ENCODE peak calls at places on chromosome 12, in ten cellular contexts. C is HCT116, A is fibroblast of the aortic adventitia, D is COR-L47, U is activated gamma-delta T cell treated with Interleukin-2 at 50 U/mL for 16 hours, J is left colon, Y is Kasumi-1, G is OCI-LY7, X is posterior cingulate gyrus, H is AML-193. W is an unnamed sample.

GRCh38 chr12:76266797-76267196 is 81.4 kb downstream of the BBS10 start:
- DNase-seq in C (no peak), A (peak), D (no peak), U (no peak), J (no peak), Y (no peak), G (no peak), X (no peak), H (no peak), W (peak)

GRCh38 chr12:44874981-44875416 is 1.1 kb downstream of the NELL2 start:
- DNase-seq in C (no peak), A (no peak), D (no peak), U (peak), J (peak), Y (no peak), G (peak), X (no peak), H (no peak), W (no peak)

GRCh38 chr12:28795306-28795705 is 353.8 kb upstream of the FAR2 start:
- DNase-seq in C (no peak), A (peak), D (no peak), U (no peak), J (no peak), Y (no peak), G (no peak), X (no peak), H (no peak), W (no peak)

GRCh38 chr12:57087689-57088441 is 1.0 kb upstream of the NAB2 start:
- DNase-seq in C (peak), A (peak), D (peak), U (peak), J (peak), Y (peak), G (peak), X (no peak), H (peak), W (peak)

GRCh38 chr12:79615596-79616560 is 74.9 kb downstream of the PAWR start:
- DNase-seq in C (no peak), A (no peak), D (no peak), U (no peak), J (no peak), Y (no peak), G (no peak), X (no peak), H (no peak), W (no peak)

GRCh38 chr12:14273911-14274306 is 91.6 kb upstream of the ATF7IP start:
- DNase-seq in C (no peak), A (no peak), D (no peak), U (no peak), J (no peak), Y (no peak), G (peak), X (no peak), H (no peak), W (no peak)

GRCh38 chr12:71594214-71594948 is 69.3 kb downstream of the ZFC3H1 start:
- DNase-seq in C (peak), A (peak), D (no peak), U (no peak), J (peak), Y (no peak), G (no peak), X (no peak), H (no peak), W (no peak)

GRCh38 chr12:93318720-93319522 is 58.8 kb upstream of the NUDT4 start:
- DNase-seq in C (no peak), A (peak), D (peak), U (no peak), J (no peak), Y (no peak), G (no peak), X (no peak), H (no peak), W (peak)

GRCh38 chr12:98754095-98754494 is 109.0 kb downstream of the APAF1 start:
- DNase-seq in C (no peak), A (peak), D (no peak), U (no peak), J (no peak), Y (peak), G (no peak), X (peak), H (no peak), W (no peak)

GRCh38 chr12:69405466-69405865 is 45.9 kb downstream of the YEATS4 start:
- DNase-seq in C (peak), A (peak), D (no peak), U (no peak), J (no peak), Y (no peak), G (no peak), X (no peak), H (no peak), W (no peak)

GRCh38 chr12:19507823-19508222 is 68.5 kb downstream of the AEBP2 start:
- DNase-seq in C (no peak), A (peak), D (no peak), U (no peak), J (no peak), Y (no peak), G (no peak), X (no peak), H (no peak), W (no peak)

GRCh38 chr12:59005195-59005961 is 85.1 kb upstream of the LRIG3 start:
- DNase-seq in C (no peak), A (peak), D (no peak), U (no peak), J (no peak), Y (no peak), G (no peak), X (no peak), H (no peak), W (no peak)

GRCh38 chr12:64088431-64089349 is 133.4 kb downstream of the KICS2 start:
- DNase-seq in C (peak), A (peak), D (no peak), U (no peak), J (peak), Y (peak), G (no peak), X (no peak), H (peak), W (peak)

GRCh38 chr12:8697120-8697475 is 693 bp upstream of the RIMKLB start:
- DNase-seq in C (no peak), A (peak), D (no peak), U (no peak), J (no peak), Y (peak), G (peak), X (no peak), H (peak), W (peak)

GRCh38 chr12:89181271-89181920 is 170.9 kb downstream of the DUSP6 start:
- DNase-seq in C (no peak), A (peak), D (no peak), U (no peak), J (no peak), Y (peak), G (no peak), X (no peak), H (peak), W (no peak)

GRCh38 chr12:1885082-1885596 is 33.3 kb downstream of the CACNA2D4 start:
- DNase-seq in C (no peak), A (no peak), D (no peak), U (no peak), J (no peak), Y (no peak), G (no peak), X (no peak), H (no peak), W (no peak)

GRCh38 chr12:75560167-75560566 is 48.8 kb upstream of the KRR1 start:
- DNase-seq in C (no peak), A (peak), D (peak), U (no peak), J (no peak), Y (peak), G (peak), X (no peak), H (no peak), W (no peak)

GRCh38 chr12:106145539-106146447 is 7.0 kb upstream of the NUAK1 start:
- DNase-seq in C (no peak), A (no peak), D (no peak), U (no peak), J (peak), Y (no peak), G (no peak), X (no peak), H (no peak), W (no peak)

GRCh38 chr12:6821271-6821673 is 349 bp upstream of the GPR162 start:
- DNase-seq in C (no peak), A (peak), D (peak), U (no peak), J (peak), Y (peak), G (peak), X (peak), H (peak), W (peak)

GRCh38 chr12:110279976-110280783 is 867 bp upstream of the ATP2A2 start:
- DNase-seq in C (no peak), A (peak), D (peak), U (peak), J (peak), Y (peak), G (peak), X (peak), H (peak), W (peak)

GRCh38 chr12:116171549-116171948 is 105.9 kb downstream of the MED13L start:
- DNase-seq in C (no peak), A (peak), D (no peak), U (no peak), J (no peak), Y (no peak), G (no peak), X (no peak), H (no peak), W (no peak)

GRCh38 chr12:116656371-116656770 is 81.5 kb downstream of the SPRING1 start:
- DNase-seq in C (no peak), A (peak), D (no peak), U (no peak), J (no peak), Y (no peak), G (no peak), X (no peak), H (no peak), W (no peak)

GRCh38 chr12:52646613-52647012 is 5.4 kb downstream of the KRT2 start:
- DNase-seq in C (no peak), A (no peak), D (no peak), U (no peak), J (no peak), Y (no peak), G (no peak), X (no peak), H (no peak), W (no peak)

W was measured in NCI-H1417.